ENCODE peak calls at places on chromosomes 11 and 22, in ten cellular contexts. One of them, this sample, is unnamed.

GRCh38 chr11:58788355-58789023 is 56.0 kb downstream of the GLYATL2 start:
- DNase-seq in T1000: peak
- DNase-seq in mucosa of descending colon: peak
- DNase-seq in endothelial cell of umbilical vein: peak
- DNase-seq in activated CD4-positive, CD25-positive, alpha-beta regulatory T cell treated with anti-CD3 and anti-CD28 coated beads, Interleukin-2, amount 50 U/mL, for 16 hours: peak
- DNase-seq in AG09309: peak
- DNase-seq in type B pancreatic cell: no peak
- DNase-seq in HL-60: peak
- DNase-seq in activated CD4-positive, alpha-beta T cell treated with anti-CD3 and anti-CD28 coated beads, Interleukin-2, amount 10 ng/mL, durations not matched to agents 24 days and 14 days: peak
- DNase-seq in amniotic stem cell: peak
- DNase-seq in this sample: no peak

GRCh38 chr11:67118801-67119576 is at the start of gene KDM2A:
- DNase-seq in T1000: peak
- DNase-seq in mucosa of descending colon: peak
- DNase-seq in endothelial cell of umbilical vein: peak
- DNase-seq in activated CD4-positive, CD25-positive, alpha-beta regulatory T cell treated with anti-CD3 and anti-CD28 coated beads, Interleukin-2, amount 50 U/mL, for 16 hours: peak
- DNase-seq in AG09309: peak
- DNase-seq in type B pancreatic cell: peak
- DNase-seq in HL-60: peak
- DNase-seq in activated CD4-positive, alpha-beta T cell treated with anti-CD3 and anti-CD28 coated beads, Interleukin-2, amount 10 ng/mL, durations not matched to agents 24 days and 14 days: peak
- DNase-seq in amniotic stem cell: peak
- DNase-seq in this sample: peak

GRCh38 chr11:77065878-77066228 is 918 bp upstream of the CAPN5 start:
- DNase-seq in T1000: no peak
- DNase-seq in mucosa of descending colon: no peak
- DNase-seq in endothelial cell of umbilical vein: no peak
- DNase-seq in activated CD4-positive, CD25-positive, alpha-beta regulatory T cell treated with anti-CD3 and anti-CD28 coated beads, Interleukin-2, amount 50 U/mL, for 16 hours: no peak
- DNase-seq in AG09309: no peak
- DNase-seq in type B pancreatic cell: peak
- DNase-seq in HL-60: no peak
- DNase-seq in activated CD4-positive, alpha-beta T cell treated with anti-CD3 and anti-CD28 coated beads, Interleukin-2, amount 10 ng/mL, durations not matched to agents 24 days and 14 days: no peak
- DNase-seq in amniotic stem cell: peak
- DNase-seq in this sample: no peak

GRCh38 chr11:111064118-111064517 is 181.4 kb upstream of the POU2AF2 start:
- DNase-seq in T1000: no peak
- DNase-seq in mucosa of descending colon: no peak
- DNase-seq in endothelial cell of umbilical vein: no peak
- DNase-seq in activated CD4-positive, CD25-positive, alpha-beta regulatory T cell treated with anti-CD3 and anti-CD28 coated beads, Interleukin-2, amount 50 U/mL, for 16 hours: no peak
- DNase-seq in AG09309: peak
- DNase-seq in type B pancreatic cell: no peak
- DNase-seq in HL-60: no peak
- DNase-seq in activated CD4-positive, alpha-beta T cell treated with anti-CD3 and anti-CD28 coated beads, Interleukin-2, amount 10 ng/mL, durations not matched to agents 24 days and 14 days: no peak
- DNase-seq in amniotic stem cell: no peak
- DNase-seq in this sample: peak

GRCh38 chr22:37804886-37805857 is 2.6 kb upstream of the GCAT start:
- DNase-seq in T1000: peak
- DNase-seq in mucosa of descending colon: peak
- DNase-seq in endothelial cell of umbilical vein: peak
- DNase-seq in activated CD4-positive, CD25-positive, alpha-beta regulatory T cell treated with anti-CD3 and anti-CD28 coated beads, Interleukin-2, amount 50 U/mL, for 16 hours: no peak
- DNase-seq in AG09309: no peak
- DNase-seq in type B pancreatic cell: peak
- DNase-seq in HL-60: no peak
- DNase-seq in activated CD4-positive, alpha-beta T cell treated with anti-CD3 and anti-CD28 coated beads, Interleukin-2, amount 10 ng/mL, durations not matched to agents 24 days and 14 days: peak
- DNase-seq in amniotic stem cell: no peak
- DNase-seq in this sample: no peak

GRCh38 chr11:104060820-104061219 is 24.4 kb downstream of the DDI1 start:
- DNase-seq in T1000: no peak
- DNase-seq in mucosa of descending colon: no peak
- DNase-seq in endothelial cell of umbilical vein: no peak
- DNase-seq in activated CD4-positive, CD25-positive, alpha-beta regulatory T cell treated with anti-CD3 and anti-CD28 coated beads, Interleukin-2, amount 50 U/mL, for 16 hours: no peak
- DNase-seq in AG09309: no peak
- DNase-seq in type B pancreatic cell: no peak
- DNase-seq in HL-60: no peak
- DNase-seq in activated CD4-positive, alpha-beta T cell treated with anti-CD3 and anti-CD28 coated beads, Interleukin-2, amount 10 ng/mL, durations not matched to agents 24 days and 14 days: no peak
- DNase-seq in amniotic stem cell: no peak
- DNase-seq in this sample: no peak

GRCh38 chr11:44110231-44110679 is 14.8 kb downstream of the EXT2 start:
- DNase-seq in T1000: peak
- DNase-seq in mucosa of descending colon: peak
- DNase-seq in endothelial cell of umbilical vein: peak
- DNase-seq in activated CD4-positive, CD25-positive, alpha-beta regulatory T cell treated with anti-CD3 and anti-CD28 coated beads, Interleukin-2, amount 50 U/mL, for 16 hours: peak
- DNase-seq in AG09309: no peak
- DNase-seq in type B pancreatic cell: no peak
- DNase-seq in HL-60: peak
- DNase-seq in activated CD4-positive, alpha-beta T cell treated with anti-CD3 and anti-CD28 coated beads, Interleukin-2, amount 10 ng/mL, durations not matched to agents 24 days and 14 days: peak
- DNase-seq in amniotic stem cell: peak
- DNase-seq in this sample: no peak

GRCh38 chr22:42324991-42325710 is 54.7 kb upstream of the TCF20 start:
- DNase-seq in T1000: no peak
- DNase-seq in mucosa of descending colon: peak
- DNase-seq in endothelial cell of umbilical vein: no peak
- DNase-seq in activated CD4-positive, CD25-positive, alpha-beta regulatory T cell treated with anti-CD3 and anti-CD28 coated beads, Interleukin-2, amount 50 U/mL, for 16 hours: no peak
- DNase-seq in AG09309: no peak
- DNase-seq in type B pancreatic cell: no peak
- DNase-seq in HL-60: no peak
- DNase-seq in activated CD4-positive, alpha-beta T cell treated with anti-CD3 and anti-CD28 coated beads, Interleukin-2, amount 10 ng/mL, durations not matched to agents 24 days and 14 days: no peak
- DNase-seq in amniotic stem cell: no peak
- DNase-seq in this sample: no peak

GRCh38 chr11:69472766-69473519 is 8.5 kb upstream of the LINC01488 start:
- DNase-seq in T1000: no peak
- DNase-seq in mucosa of descending colon: peak
- DNase-seq in endothelial cell of umbilical vein: no peak
- DNase-seq in activated CD4-positive, CD25-positive, alpha-beta regulatory T cell treated with anti-CD3 and anti-CD28 coated beads, Interleukin-2, amount 50 U/mL, for 16 hours: no peak
- DNase-seq in AG09309: no peak
- DNase-seq in type B pancreatic cell: no peak
- DNase-seq in HL-60: no peak
- DNase-seq in activated CD4-positive, alpha-beta T cell treated with anti-CD3 and anti-CD28 coated beads, Interleukin-2, amount 10 ng/mL, durations not matched to agents 24 days and 14 days: no peak
- DNase-seq in amniotic stem cell: no peak
- DNase-seq in this sample: no peak

GRCh38 chr11:102581091-102581490 is 44.0 kb downstream of the MMP20 start:
- DNase-seq in T1000: no peak
- DNase-seq in mucosa of descending colon: no peak
- DNase-seq in endothelial cell of umbilical vein: no peak
- DNase-seq in activated CD4-positive, CD25-positive, alpha-beta regulatory T cell treated with anti-CD3 and anti-CD28 coated beads, Interleukin-2, amount 50 U/mL, for 16 hours: no peak
- DNase-seq in AG09309: no peak
- DNase-seq in type B pancreatic cell: no peak
- DNase-seq in HL-60: no peak
- DNase-seq in activated CD4-positive, alpha-beta T cell treated with anti-CD3 and anti-CD28 coated beads, Interleukin-2, amount 10 ng/mL, durations not matched to agents 24 days and 14 days: no peak
- DNase-seq in amniotic stem cell: no peak
- DNase-seq in this sample: no peak

GRCh38 chr22:26673485-26673884 is 16.1 kb downstream of the MIAT start:
- DNase-seq in T1000: no peak
- DNase-seq in mucosa of descending colon: no peak
- DNase-seq in endothelial cell of umbilical vein: no peak
- DNase-seq in activated CD4-positive, CD25-positive, alpha-beta regulatory T cell treated with anti-CD3 and anti-CD28 coated beads, Interleukin-2, amount 50 U/mL, for 16 hours: no peak
- DNase-seq in AG09309: no peak
- DNase-seq in type B pancreatic cell: no peak
- DNase-seq in HL-60: no peak
- DNase-seq in activated CD4-positive, alpha-beta T cell treated with anti-CD3 and anti-CD28 coated beads, Interleukin-2, amount 10 ng/mL, durations not matched to agents 24 days and 14 days: peak
- DNase-seq in amniotic stem cell: no peak
- DNase-seq in this sample: no peak

GRCh38 chr22:27475548-27475897 is 326.0 kb downstream of the MN1 start:
- DNase-seq in T1000: no peak
- DNase-seq in mucosa of descending colon: no peak
- DNase-seq in endothelial cell of umbilical vein: no peak
- DNase-seq in activated CD4-positive, CD25-positive, alpha-beta regulatory T cell treated with anti-CD3 and anti-CD28 coated beads, Interleukin-2, amount 50 U/mL, for 16 hours: no peak
- DNase-seq in AG09309: no peak
- DNase-seq in type B pancreatic cell: no peak
- DNase-seq in HL-60: no peak
- DNase-seq in activated CD4-positive, alpha-beta T cell treated with anti-CD3 and anti-CD28 coated beads, Interleukin-2, amount 10 ng/mL, durations not matched to agents 24 days and 14 days: no peak
- DNase-seq in amniotic stem cell: no peak
- DNase-seq in this sample: no peak

GRCh38 chr11:102153082-102153481 is 42.8 kb downstream of the YAP1 start:
- DNase-seq in T1000: no peak
- DNase-seq in mucosa of descending colon: no peak
- DNase-seq in endothelial cell of umbilical vein: no peak
- DNase-seq in activated CD4-positive, CD25-positive, alpha-beta regulatory T cell treated with anti-CD3 and anti-CD28 coated beads, Interleukin-2, amount 50 U/mL, for 16 hours: no peak
- DNase-seq in AG09309: no peak
- DNase-seq in type B pancreatic cell: no peak
- DNase-seq in HL-60: no peak
- DNase-seq in activated CD4-positive, alpha-beta T cell treated with anti-CD3 and anti-CD28 coated beads, Interleukin-2, amount 10 ng/mL, durations not matched to agents 24 days and 14 days: no peak
- DNase-seq in amniotic stem cell: no peak
- DNase-seq in this sample: no peak

GRCh38 chr11:117221775-117222517 is 9.9 kb downstream of the PCSK7 start:
- DNase-seq in T1000: peak
- DNase-seq in mucosa of descending colon: no peak
- DNase-seq in endothelial cell of umbilical vein: no peak
- DNase-seq in activated CD4-positive, CD25-positive, alpha-beta regulatory T cell treated with anti-CD3 and anti-CD28 coated beads, Interleukin-2, amount 50 U/mL, for 16 hours: no peak
- DNase-seq in AG09309: no peak
- DNase-seq in type B pancreatic cell: no peak
- DNase-seq in HL-60: no peak
- DNase-seq in activated CD4-positive, alpha-beta T cell treated with anti-CD3 and anti-CD28 coated beads, Interleukin-2, amount 10 ng/mL, durations not matched to agents 24 days and 14 days: no peak
- DNase-seq in amniotic stem cell: no peak
- DNase-seq in this sample: no peak

GRCh38 chr22:20211997-20212753 is 55.9 kb downstream of the RTN4R start:
- DNase-seq in T1000: no peak
- DNase-seq in mucosa of descending colon: peak
- DNase-seq in endothelial cell of umbilical vein: no peak
- DNase-seq in activated CD4-positive, CD25-positive, alpha-beta regulatory T cell treated with anti-CD3 and anti-CD28 coated beads, Interleukin-2, amount 50 U/mL, for 16 hours: no peak
- DNase-seq in AG09309: no peak
- DNase-seq in type B pancreatic cell: no peak
- DNase-seq in HL-60: no peak
- DNase-seq in activated CD4-positive, alpha-beta T cell treated with anti-CD3 and anti-CD28 coated beads, Interleukin-2, amount 10 ng/mL, durations not matched to agents 24 days and 14 days: no peak
- DNase-seq in amniotic stem cell: no peak
- DNase-seq in this sample: no peak

GRCh38 chr11:130103296-130103814 is 33.7 kb downstream of the APLP2 start:
- DNase-seq in T1000: peak
- DNase-seq in mucosa of descending colon: no peak
- DNase-seq in endothelial cell of umbilical vein: peak
- DNase-seq in activated CD4-positive, CD25-positive, alpha-beta regulatory T cell treated with anti-CD3 and anti-CD28 coated beads, Interleukin-2, amount 50 U/mL, for 16 hours: no peak
- DNase-seq in AG09309: peak
- DNase-seq in type B pancreatic cell: no peak
- DNase-seq in HL-60: no peak
- DNase-seq in activated CD4-positive, alpha-beta T cell treated with anti-CD3 and anti-CD28 coated beads, Interleukin-2, amount 10 ng/mL, durations not matched to agents 24 days and 14 days: no peak
- DNase-seq in amniotic stem cell: peak
- DNase-seq in this sample: peak

GRCh38 chr11:134469627-134470026 is 57.6 kb upstream of the B3GAT1 start:
- DNase-seq in T1000: no peak
- DNase-seq in mucosa of descending colon: no peak
- DNase-seq in endothelial cell of umbilical vein: no peak
- DNase-seq in activated CD4-positive, CD25-positive, alpha-beta regulatory T cell treated with anti-CD3 and anti-CD28 coated beads, Interleukin-2, amount 50 U/mL, for 16 hours: no peak
- DNase-seq in AG09309: no peak
- DNase-seq in type B pancreatic cell: no peak
- DNase-seq in HL-60: no peak
- DNase-seq in activated CD4-positive, alpha-beta T cell treated with anti-CD3 and anti-CD28 coated beads, Interleukin-2, amount 10 ng/mL, durations not matched to agents 24 days and 14 days: no peak
- DNase-seq in amniotic stem cell: no peak
- DNase-seq in this sample: no peak

GRCh38 chr11:70463478-70464255 is 65.3 kb downstream of the CTTN start:
- DNase-seq in T1000: no peak
- DNase-seq in mucosa of descending colon: no peak
- DNase-seq in endothelial cell of umbilical vein: no peak
- DNase-seq in activated CD4-positive, CD25-positive, alpha-beta regulatory T cell treated with anti-CD3 and anti-CD28 coated beads, Interleukin-2, amount 50 U/mL, for 16 hours: no peak
- DNase-seq in AG09309: no peak
- DNase-seq in type B pancreatic cell: no peak
- DNase-seq in HL-60: no peak
- DNase-seq in activated CD4-positive, alpha-beta T cell treated with anti-CD3 and anti-CD28 coated beads, Interleukin-2, amount 10 ng/mL, durations not matched to agents 24 days and 14 days: no peak
- DNase-seq in amniotic stem cell: no peak
- DNase-seq in this sample: no peak

GRCh38 chr11:34234086-34234740 is 123.6 kb downstream of the ABTB2 start:
- DNase-seq in T1000: peak
- DNase-seq in mucosa of descending colon: peak
- DNase-seq in endothelial cell of umbilical vein: peak
- DNase-seq in activated CD4-positive, CD25-positive, alpha-beta regulatory T cell treated with anti-CD3 and anti-CD28 coated beads, Interleukin-2, amount 50 U/mL, for 16 hours: peak
- DNase-seq in AG09309: no peak
- DNase-seq in type B pancreatic cell: no peak
- DNase-seq in HL-60: no peak
- DNase-seq in activated CD4-positive, alpha-beta T cell treated with anti-CD3 and anti-CD28 coated beads, Interleukin-2, amount 10 ng/mL, durations not matched to agents 24 days and 14 days: peak
- DNase-seq in amniotic stem cell: no peak
- DNase-seq in this sample: no peak

GRCh38 chr22:23183107-23183698 is 2.9 kb downstream of the BCR start:
- DNase-seq in T1000: no peak
- DNase-seq in mucosa of descending colon: peak
- DNase-seq in endothelial cell of umbilical vein: peak
- DNase-seq in activated CD4-positive, CD25-positive, alpha-beta regulatory T cell treated with anti-CD3 and anti-CD28 coated beads, Interleukin-2, amount 50 U/mL, for 16 hours: no peak
- DNase-seq in AG09309: peak
- DNase-seq in type B pancreatic cell: no peak
- DNase-seq in HL-60: no peak
- DNase-seq in activated CD4-positive, alpha-beta T cell treated with anti-CD3 and anti-CD28 coated beads, Interleukin-2, amount 10 ng/mL, durations not matched to agents 24 days and 14 days: peak
- DNase-seq in amniotic stem cell: no peak
- DNase-seq in this sample: no peak

GRCh38 chr11:63670738-63671321 is 346 bp downstream of the ATL3 start:
- DNase-seq in T1000: peak
- DNase-seq in mucosa of descending colon: peak
- DNase-seq in endothelial cell of umbilical vein: no peak
- DNase-seq in activated CD4-positive, CD25-positive, alpha-beta regulatory T cell treated with anti-CD3 and anti-CD28 coated beads, Interleukin-2, amount 50 U/mL, for 16 hours: no peak
- DNase-seq in AG09309: no peak
- DNase-seq in type B pancreatic cell: no peak
- DNase-seq in HL-60: no peak
- DNase-seq in activated CD4-positive, alpha-beta T cell treated with anti-CD3 and anti-CD28 coated beads, Interleukin-2, amount 10 ng/mL, durations not matched to agents 24 days and 14 days: peak
- DNase-seq in amniotic stem cell: no peak
- DNase-seq in this sample: no peak

GRCh38 chr11:35277827-35278226 is 138.9 kb downstream of the CD44 start:
- DNase-seq in T1000: no peak
- DNase-seq in mucosa of descending colon: no peak
- DNase-seq in endothelial cell of umbilical vein: no peak
- DNase-seq in activated CD4-positive, CD25-positive, alpha-beta regulatory T cell treated with anti-CD3 and anti-CD28 coated beads, Interleukin-2, amount 50 U/mL, for 16 hours: no peak
- DNase-seq in AG09309: no peak
- DNase-seq in type B pancreatic cell: no peak
- DNase-seq in HL-60: no peak
- DNase-seq in activated CD4-positive, alpha-beta T cell treated with anti-CD3 and anti-CD28 coated beads, Interleukin-2, amount 10 ng/mL, durations not matched to agents 24 days and 14 days: no peak
- DNase-seq in amniotic stem cell: no peak
- DNase-seq in this sample: no peak

GRCh38 chr22:48428556-48429371 is 1398.9 kb downstream of the BRD1 start:
- DNase-seq in T1000: no peak
- DNase-seq in mucosa of descending colon: no peak
- DNase-seq in endothelial cell of umbilical vein: no peak
- DNase-seq in activated CD4-positive, CD25-positive, alpha-beta regulatory T cell treated with anti-CD3 and anti-CD28 coated beads, Interleukin-2, amount 50 U/mL, for 16 hours: no peak
- DNase-seq in AG09309: no peak
- DNase-seq in type B pancreatic cell: no peak
- DNase-seq in HL-60: no peak
- DNase-seq in activated CD4-positive, alpha-beta T cell treated with anti-CD3 and anti-CD28 coated beads, Interleukin-2, amount 10 ng/mL, durations not matched to agents 24 days and 14 days: no peak
- DNase-seq in amniotic stem cell: no peak
- DNase-seq in this sample: peak

GRCh38 chr11:105046898-105047579 is 1.9 kb upstream of the CARD16 start:
- DNase-seq in T1000: peak
- DNase-seq in mucosa of descending colon: no peak
- DNase-seq in endothelial cell of umbilical vein: peak
- DNase-seq in activated CD4-positive, CD25-positive, alpha-beta regulatory T cell treated with anti-CD3 and anti-CD28 coated beads, Interleukin-2, amount 50 U/mL, for 16 hours: no peak
- DNase-seq in AG09309: peak
- DNase-seq in type B pancreatic cell: no peak
- DNase-seq in HL-60: no peak
- DNase-seq in activated CD4-positive, alpha-beta T cell treated with anti-CD3 and anti-CD28 coated beads, Interleukin-2, amount 10 ng/mL, durations not matched to agents 24 days and 14 days: no peak
- DNase-seq in amniotic stem cell: peak
- DNase-seq in this sample: peak

GRCh38 chr11:76589945-76590630 is 80.5 kb downstream of the LRRC32 start:
- DNase-seq in T1000: no peak
- DNase-seq in mucosa of descending colon: no peak
- DNase-seq in endothelial cell of umbilical vein: no peak
- DNase-seq in activated CD4-positive, CD25-positive, alpha-beta regulatory T cell treated with anti-CD3 and anti-CD28 coated beads, Interleukin-2, amount 50 U/mL, for 16 hours: no peak
- DNase-seq in AG09309: no peak
- DNase-seq in type B pancreatic cell: peak
- DNase-seq in HL-60: no peak
- DNase-seq in activated CD4-positive, alpha-beta T cell treated with anti-CD3 and anti-CD28 coated beads, Interleukin-2, amount 10 ng/mL, durations not matched to agents 24 days and 14 days: peak
- DNase-seq in amniotic stem cell: no peak
- DNase-seq in this sample: no peak

GRCh38 chr11:61539009-61539408 is 30.5 kb downstream of the LRRC10B start:
- DNase-seq in T1000: no peak
- DNase-seq in mucosa of descending colon: no peak
- DNase-seq in endothelial cell of umbilical vein: no peak
- DNase-seq in activated CD4-positive, CD25-positive, alpha-beta regulatory T cell treated with anti-CD3 and anti-CD28 coated beads, Interleukin-2, amount 50 U/mL, for 16 hours: no peak
- DNase-seq in AG09309: no peak
- DNase-seq in type B pancreatic cell: no peak
- DNase-seq in HL-60: no peak
- DNase-seq in activated CD4-positive, alpha-beta T cell treated with anti-CD3 and anti-CD28 coated beads, Interleukin-2, amount 10 ng/mL, durations not matched to agents 24 days and 14 days: no peak
- DNase-seq in amniotic stem cell: no peak
- DNase-seq in this sample: no peak

GRCh38 chr22:40410272-40410671 is 39.9 kb downstream of the SGSM3 start:
- DNase-seq in T1000: peak
- DNase-seq in mucosa of descending colon: peak
- DNase-seq in endothelial cell of umbilical vein: no peak
- DNase-seq in activated CD4-positive, CD25-positive, alpha-beta regulatory T cell treated with anti-CD3 and anti-CD28 coated beads, Interleukin-2, amount 50 U/mL, for 16 hours: no peak
- DNase-seq in AG09309: no peak
- DNase-seq in type B pancreatic cell: no peak
- DNase-seq in HL-60: no peak
- DNase-seq in activated CD4-positive, alpha-beta T cell treated with anti-CD3 and anti-CD28 coated beads, Interleukin-2, amount 10 ng/mL, durations not matched to agents 24 days and 14 days: no peak
- DNase-seq in amniotic stem cell: no peak
- DNase-seq in this sample: no peak

GRCh38 chr11:64181506-64182411 is 4.2 kb upstream of the STIP1 start:
- DNase-seq in T1000: peak
- DNase-seq in mucosa of descending colon: peak
- DNase-seq in endothelial cell of umbilical vein: peak
- DNase-seq in activated CD4-positive, CD25-positive, alpha-beta regulatory T cell treated with anti-CD3 and anti-CD28 coated beads, Interleukin-2, amount 50 U/mL, for 16 hours: no peak
- DNase-seq in AG09309: peak
- DNase-seq in type B pancreatic cell: peak
- DNase-seq in HL-60: peak
- DNase-seq in activated CD4-positive, alpha-beta T cell treated with anti-CD3 and anti-CD28 coated beads, Interleukin-2, amount 10 ng/mL, durations not matched to agents 24 days and 14 days: peak
- DNase-seq in amniotic stem cell: peak
- DNase-seq in this sample: peak

This sample was measured in GM04503.